ENCODE peak calls at places on chromosomes 2 and 18, in ten cellular contexts. One of them, this sample, is unnamed.

GRCh38 chr18:11840493-11840892 is 10.7 kb upstream of the CHMP1B start:
- DNase-seq in fibroblast of pulmonary artery: no peak
- DNase-seq in BJ: no peak
- DNase-seq in A549: peak
- DNase-seq in tibial nerve: no peak
- DNase-seq in upper lobe of right lung: no peak
- DNase-seq in fibroblast of the aortic adventitia: no peak
- DNase-seq in ovary: no peak
- DNase-seq in left ventricle myocardium inferior: no peak
- DNase-seq in GM13976: no peak
- DNase-seq in this sample: no peak

GRCh38 chr18:62897153-62897552 is 181.8 kb downstream of the PHLPP1 start:
- DNase-seq in fibroblast of pulmonary artery: peak
- DNase-seq in BJ: no peak
- DNase-seq in A549: no peak
- DNase-seq in tibial nerve: no peak
- DNase-seq in upper lobe of right lung: no peak
- DNase-seq in fibroblast of the aortic adventitia: peak
- DNase-seq in ovary: no peak
- DNase-seq in left ventricle myocardium inferior: no peak
- DNase-seq in GM13976: no peak
- DNase-seq in this sample: no peak

GRCh38 chr18:28793911-28794310 is 617.0 kb upstream of the CDH2 start:
- DNase-seq in fibroblast of pulmonary artery: peak
- DNase-seq in BJ: no peak
- DNase-seq in A549: no peak
- DNase-seq in tibial nerve: no peak
- DNase-seq in upper lobe of right lung: no peak
- DNase-seq in fibroblast of the aortic adventitia: peak
- DNase-seq in ovary: no peak
- DNase-seq in left ventricle myocardium inferior: no peak
- DNase-seq in GM13976: no peak
- DNase-seq in this sample: no peak

GRCh38 chr2:208570066-208570465 is 163.5 kb downstream of the PTH2R start:
- DNase-seq in fibroblast of pulmonary artery: no peak
- DNase-seq in BJ: no peak
- DNase-seq in A549: no peak
- DNase-seq in tibial nerve: no peak
- DNase-seq in upper lobe of right lung: no peak
- DNase-seq in fibroblast of the aortic adventitia: no peak
- DNase-seq in ovary: no peak
- DNase-seq in left ventricle myocardium inferior: no peak
- DNase-seq in GM13976: no peak
- DNase-seq in this sample: no peak

GRCh38 chr2:73286134-73286533 is 1.9 kb upstream of the FBXO41 start:
- DNase-seq in fibroblast of pulmonary artery: no peak
- DNase-seq in BJ: no peak
- DNase-seq in A549: no peak
- DNase-seq in tibial nerve: no peak
- DNase-seq in upper lobe of right lung: no peak
- DNase-seq in fibroblast of the aortic adventitia: no peak
- DNase-seq in ovary: no peak
- DNase-seq in left ventricle myocardium inferior: no peak
- DNase-seq in GM13976: no peak
- DNase-seq in this sample: no peak

GRCh38 chr18:70291295-70291574 is 2.4 kb downstream of the SOCS6 start:
- DNase-seq in fibroblast of pulmonary artery: no peak
- DNase-seq in BJ: no peak
- DNase-seq in A549: peak
- DNase-seq in tibial nerve: no peak
- DNase-seq in upper lobe of right lung: no peak
- DNase-seq in fibroblast of the aortic adventitia: no peak
- DNase-seq in ovary: no peak
- DNase-seq in left ventricle myocardium inferior: no peak
- DNase-seq in GM13976: no peak
- DNase-seq in this sample: no peak

GRCh38 chr18:2672872-2673271 is 17.3 kb downstream of the SMCHD1 start:
- DNase-seq in fibroblast of pulmonary artery: no peak
- DNase-seq in BJ: no peak
- DNase-seq in A549: no peak
- DNase-seq in tibial nerve: no peak
- DNase-seq in upper lobe of right lung: no peak
- DNase-seq in fibroblast of the aortic adventitia: no peak
- DNase-seq in ovary: no peak
- DNase-seq in left ventricle myocardium inferior: no peak
- DNase-seq in GM13976: no peak
- DNase-seq in this sample: no peak

GRCh38 chr18:12703714-12704113 is 872 bp downstream of the PSMG2 start:
- DNase-seq in fibroblast of pulmonary artery: peak
- DNase-seq in BJ: peak
- DNase-seq in A549: peak
- DNase-seq in tibial nerve: no peak
- DNase-seq in upper lobe of right lung: no peak
- DNase-seq in fibroblast of the aortic adventitia: peak
- DNase-seq in ovary: no peak
- DNase-seq in left ventricle myocardium inferior: no peak
- DNase-seq in GM13976: no peak
- DNase-seq in this sample: no peak

GRCh38 chr18:22179174-22179573 is 9.8 kb downstream of the GATA6 start:
- DNase-seq in fibroblast of pulmonary artery: peak
- DNase-seq in BJ: no peak
- DNase-seq in A549: no peak
- DNase-seq in tibial nerve: no peak
- DNase-seq in upper lobe of right lung: no peak
- DNase-seq in fibroblast of the aortic adventitia: peak
- DNase-seq in ovary: no peak
- DNase-seq in left ventricle myocardium inferior: no peak
- DNase-seq in GM13976: no peak
- DNase-seq in this sample: no peak

GRCh38 chr2:231222318-231223000 is 24.0 kb downstream of the ARMC9 start:
- DNase-seq in fibroblast of pulmonary artery: peak
- DNase-seq in BJ: no peak
- DNase-seq in A549: no peak
- DNase-seq in tibial nerve: no peak
- DNase-seq in upper lobe of right lung: no peak
- DNase-seq in fibroblast of the aortic adventitia: peak
- DNase-seq in ovary: no peak
- DNase-seq in left ventricle myocardium inferior: no peak
- DNase-seq in GM13976: peak
- DNase-seq in this sample: no peak

GRCh38 chr2:197184959-197185586 is 125.5 kb downstream of the ANKRD44 start:
- DNase-seq in fibroblast of pulmonary artery: peak
- DNase-seq in BJ: no peak
- DNase-seq in A549: no peak
- DNase-seq in tibial nerve: peak
- DNase-seq in upper lobe of right lung: peak
- DNase-seq in fibroblast of the aortic adventitia: peak
- DNase-seq in ovary: peak
- DNase-seq in left ventricle myocardium inferior: peak
- DNase-seq in GM13976: no peak
- DNase-seq in this sample: peak

GRCh38 chr2:179036353-179036905 is 13.5 kb downstream of the CCDC141 start:
- DNase-seq in fibroblast of pulmonary artery: peak
- DNase-seq in BJ: no peak
- DNase-seq in A549: no peak
- DNase-seq in tibial nerve: no peak
- DNase-seq in upper lobe of right lung: no peak
- DNase-seq in fibroblast of the aortic adventitia: peak
- DNase-seq in ovary: no peak
- DNase-seq in left ventricle myocardium inferior: no peak
- DNase-seq in GM13976: no peak
- DNase-seq in this sample: no peak

DNA sequence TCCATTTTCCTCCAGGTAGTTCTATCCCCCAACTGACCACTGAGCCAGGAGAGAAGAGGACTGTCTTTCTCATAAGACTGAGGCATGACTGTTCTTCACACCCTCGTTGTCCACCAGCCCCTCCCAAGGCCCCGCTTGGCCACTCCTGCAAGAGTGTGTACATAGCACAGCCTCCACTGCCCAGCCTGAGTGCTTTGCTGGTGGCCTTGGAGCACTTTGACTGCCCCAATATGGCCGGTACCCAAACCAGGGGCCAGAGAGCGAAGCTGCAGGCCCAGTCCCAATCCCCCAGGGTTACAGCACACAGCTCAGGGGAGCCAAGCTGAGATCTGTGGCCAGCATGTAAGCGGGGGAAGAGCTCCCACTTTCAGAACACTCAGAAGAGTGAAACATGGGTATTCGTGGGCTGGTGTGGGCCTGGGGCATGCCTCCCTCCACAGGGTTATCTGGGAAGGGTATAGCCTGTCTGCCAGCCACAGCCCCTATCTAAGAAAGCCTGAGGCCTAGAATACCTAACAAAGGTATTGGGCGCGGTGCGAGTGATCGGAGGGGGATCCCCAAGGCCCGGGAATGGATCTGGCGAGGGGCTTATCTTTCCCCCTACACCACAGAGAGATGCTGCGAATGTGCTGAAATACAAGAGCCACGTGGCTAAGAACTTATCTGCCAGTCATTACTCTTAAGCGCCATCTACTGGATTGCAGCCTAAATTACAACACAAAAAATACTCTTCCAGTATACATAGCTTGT is 163.8 kb downstream of the WDPCP start:
- DNase-seq in fibroblast of pulmonary artery: peak
- DNase-seq in BJ: no peak
- DNase-seq in A549: peak
- DNase-seq in tibial nerve: no peak
- DNase-seq in upper lobe of right lung: no peak
- DNase-seq in fibroblast of the aortic adventitia: peak
- DNase-seq in ovary: no peak
- DNase-seq in left ventricle myocardium inferior: no peak
- DNase-seq in GM13976: peak
- DNase-seq in this sample: no peak
- TF ChIP-seq CTCF in fibroblast of pulmonary artery: peak
- TF ChIP-seq CTCF in BJ: peak
- TF ChIP-seq CTCF in A549: peak
- TF ChIP-seq CTCF in tibial nerve: no peak
- TF ChIP-seq CTCF in upper lobe of right lung: peak
- TF ChIP-seq CTCF in fibroblast of the aortic adventitia: peak
- TF ChIP-seq CTCF in ovary: no peak
- TF ChIP-seq CTCF in left ventricle myocardium inferior: peak
- TF ChIP-seq CTCF in GM13976: peak
- TF ChIP-seq CTCF in this sample: no peak

GRCh38 chr2:227759411-227760113 is 13.9 kb downstream of the SCYGR8 start:
- DNase-seq in fibroblast of pulmonary artery: no peak
- DNase-seq in BJ: no peak
- DNase-seq in A549: no peak
- DNase-seq in tibial nerve: no peak
- DNase-seq in upper lobe of right lung: no peak
- DNase-seq in fibroblast of the aortic adventitia: no peak
- DNase-seq in ovary: no peak
- DNase-seq in left ventricle myocardium inferior: no peak
- DNase-seq in GM13976: no peak
- DNase-seq in this sample: no peak
- TF ChIP-seq CTCF in fibroblast of pulmonary artery: no peak
- TF ChIP-seq CTCF in BJ: no peak
- TF ChIP-seq CTCF in A549: no peak
- TF ChIP-seq CTCF in tibial nerve: no peak
- TF ChIP-seq CTCF in upper lobe of right lung: no peak
- TF ChIP-seq CTCF in fibroblast of the aortic adventitia: no peak
- TF ChIP-seq CTCF in ovary: no peak
- TF ChIP-seq CTCF in left ventricle myocardium inferior: no peak
- TF ChIP-seq CTCF in GM13976: no peak
- TF ChIP-seq CTCF in this sample: no peak

DNA sequence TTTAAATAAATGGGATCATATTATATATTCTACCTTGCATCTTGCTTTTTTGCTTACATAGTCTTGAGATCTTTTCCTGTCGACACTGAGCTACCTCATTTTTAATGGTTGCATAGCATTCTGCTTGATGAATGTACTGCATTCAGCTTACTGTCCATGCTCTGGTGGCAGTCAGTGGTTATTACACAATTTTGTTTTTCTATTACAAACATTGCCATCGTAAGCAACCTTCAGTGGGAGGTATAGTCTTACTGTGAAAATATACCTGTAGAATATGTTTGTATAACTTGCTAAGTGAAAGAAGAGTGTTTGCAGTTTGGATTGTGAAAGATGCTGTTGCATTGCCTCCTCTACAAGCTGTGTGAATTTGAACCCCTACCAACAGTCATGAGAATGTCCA is 43.4 kb downstream of the UBXN4 start:
- DNase-seq in fibroblast of pulmonary artery: peak
- DNase-seq in BJ: no peak
- DNase-seq in A549: no peak
- DNase-seq in tibial nerve: no peak
- DNase-seq in upper lobe of right lung: no peak
- DNase-seq in fibroblast of the aortic adventitia: peak
- DNase-seq in ovary: no peak
- DNase-seq in left ventricle myocardium inferior: no peak
- DNase-seq in GM13976: no peak
- DNase-seq in this sample: no peak
- TF ChIP-seq CTCF in fibroblast of pulmonary artery: peak
- TF ChIP-seq CTCF in BJ: peak
- TF ChIP-seq CTCF in A549: no peak
- TF ChIP-seq CTCF in tibial nerve: no peak
- TF ChIP-seq CTCF in upper lobe of right lung: peak
- TF ChIP-seq CTCF in fibroblast of the aortic adventitia: peak
- TF ChIP-seq CTCF in ovary: no peak
- TF ChIP-seq CTCF in left ventricle myocardium inferior: peak
- TF ChIP-seq CTCF in GM13976: no peak
- TF ChIP-seq CTCF in this sample: no peak

GRCh38 chr18:7566244-7566586 is 901 bp upstream of the PTPRM start:
- DNase-seq in fibroblast of pulmonary artery: no peak
- DNase-seq in BJ: no peak
- DNase-seq in A549: no peak
- DNase-seq in tibial nerve: no peak
- DNase-seq in upper lobe of right lung: no peak
- DNase-seq in fibroblast of the aortic adventitia: no peak
- DNase-seq in ovary: no peak
- DNase-seq in left ventricle myocardium inferior: no peak
- DNase-seq in GM13976: no peak
- DNase-seq in this sample: no peak

GRCh38 chr18:7567487-7568425 is 640 bp downstream of the PTPRM start:
- DNase-seq in fibroblast of pulmonary artery: peak
- DNase-seq in BJ: no peak
- DNase-seq in A549: peak
- DNase-seq in tibial nerve: peak
- DNase-seq in upper lobe of right lung: peak
- DNase-seq in fibroblast of the aortic adventitia: peak
- DNase-seq in ovary: peak
- DNase-seq in left ventricle myocardium inferior: peak
- DNase-seq in GM13976: peak
- DNase-seq in this sample: peak

GRCh38 chr18:7566587-7567486 is at the start of gene PTPRM:
- DNase-seq in fibroblast of pulmonary artery: peak
- DNase-seq in BJ: no peak
- DNase-seq in A549: peak
- DNase-seq in tibial nerve: peak
- DNase-seq in upper lobe of right lung: peak
- DNase-seq in fibroblast of the aortic adventitia: peak
- DNase-seq in ovary: peak
- DNase-seq in left ventricle myocardium inferior: peak
- DNase-seq in GM13976: peak
- DNase-seq in this sample: peak

GRCh38 chr18:7565677-7566076 is 1.4 kb upstream of the PTPRM start:
- DNase-seq in fibroblast of pulmonary artery: no peak
- DNase-seq in BJ: no peak
- DNase-seq in A549: no peak
- DNase-seq in tibial nerve: no peak
- DNase-seq in upper lobe of right lung: no peak
- DNase-seq in fibroblast of the aortic adventitia: no peak
- DNase-seq in ovary: no peak
- DNase-seq in left ventricle myocardium inferior: no peak
- DNase-seq in GM13976: no peak
- DNase-seq in this sample: no peak

GRCh38 chr18:7568426-7568825 is 1.3 kb downstream of the PTPRM start:
- DNase-seq in fibroblast of pulmonary artery: no peak
- DNase-seq in BJ: no peak
- DNase-seq in A549: no peak
- DNase-seq in tibial nerve: no peak
- DNase-seq in upper lobe of right lung: peak
- DNase-seq in fibroblast of the aortic adventitia: peak
- DNase-seq in ovary: peak
- DNase-seq in left ventricle myocardium inferior: peak
- DNase-seq in GM13976: no peak
- DNase-seq in this sample: peak
- TF ChIP-seq CTCF in fibroblast of pulmonary artery: no peak
- TF ChIP-seq CTCF in BJ: peak
- TF ChIP-seq CTCF in A549: no peak
- TF ChIP-seq CTCF in tibial nerve: no peak
- TF ChIP-seq CTCF in upper lobe of right lung: peak
- TF ChIP-seq CTCF in fibroblast of the aortic adventitia: peak
- TF ChIP-seq CTCF in ovary: no peak
- TF ChIP-seq CTCF in left ventricle myocardium inferior: peak
- TF ChIP-seq CTCF in GM13976: no peak
- TF ChIP-seq CTCF in this sample: no peak

This sample was measured in pancreas.